ENCODE peak calls at places on chromosomes 3 and 15, in six cellular contexts. U is OCI-LY7, F is PC-3, H is endothelial cell of umbilical vein, R is right lobe of liver, Z is transverse colon. V is an unnamed sample.

GRCh38 chr3:182241196-182241776 is 529.6 kb downstream of the SOX2 start:
- DNase-seq in F (no peak), Z (no peak), U (no peak), H (no peak), R (no peak), V (no peak)

GRCh38 chr15:60392601-60392985 is 5.2 kb downstream of the ANXA2 start:
- DNase-seq in R (no peak), U (no peak), Z (peak; percentile 23), H (peak; percentile 66), F (peak; percentile 82), V (no peak)

GRCh38 chr15:63231717-63232116 is 42.3 kb downstream of the RAB8B start:
- DNase-seq in R (no peak), U (no peak), F (no peak), Z (no peak), H (peak; percentile 29), V (no peak)

GRCh38 chr3:128413413-128414205 is 53.1 kb downstream of the DNAJB8 start:
- DNase-seq in R (no peak), Z (no peak), H (no peak), U (no peak), F (no peak), V (no peak)

GRCh38 chr3:168801792-168802191 is 706.1 kb upstream of the GOLIM4 start:
- DNase-seq in H (peak; percentile 69), Z (no peak), U (no peak), R (no peak), F (peak; percentile 76), V (no peak)

GRCh38 chr3:10547841-10548783 is 42.7 kb upstream of the ATP2B2 start:
- DNase-seq in F (no peak), H (no peak), R (peak; percentile 16), U (no peak), Z (no peak), V (no peak)

GRCh38 chr3:186882881-186883685 is 40.6 kb downstream of the ADIPOQ start:
- DNase-seq in H (peak; percentile 78), Z (no peak), F (peak; percentile 88), U (no peak), R (no peak), V (no peak)

GRCh38 chr3:27127879-27128278 is 241.3 kb downstream of the NEK10 start:
- DNase-seq in F (no peak), Z (no peak), U (no peak), R (no peak), H (no peak), V (no peak)

GRCh38 chr3:99808163-99808794 is 9.4 kb upstream of the CMSS1 start:
- DNase-seq in R (no peak), U (peak; percentile 52), Z (peak; percentile 29), H (peak; percentile 86), F (peak; percentile 78), V (peak; percentile 83)

GRCh38 chr3:131973731-131974130 is 61.1 kb downstream of the CPNE4 start:
- DNase-seq in Z (no peak), U (no peak), F (no peak), R (no peak), H (no peak), V (no peak)

GRCh38 chr3:166195808-166196207 is 358.6 kb upstream of the BCHE start:
- DNase-seq in Z (no peak), F (peak; percentile 59), U (no peak), R (no peak), H (no peak), V (no peak)

GRCh38 chr3:40302784-40303183 is 6.7 kb upstream of the EIF1B start:
- DNase-seq in F (no peak), Z (no peak), R (no peak), H (no peak), U (no peak), V (no peak)

DNA sequence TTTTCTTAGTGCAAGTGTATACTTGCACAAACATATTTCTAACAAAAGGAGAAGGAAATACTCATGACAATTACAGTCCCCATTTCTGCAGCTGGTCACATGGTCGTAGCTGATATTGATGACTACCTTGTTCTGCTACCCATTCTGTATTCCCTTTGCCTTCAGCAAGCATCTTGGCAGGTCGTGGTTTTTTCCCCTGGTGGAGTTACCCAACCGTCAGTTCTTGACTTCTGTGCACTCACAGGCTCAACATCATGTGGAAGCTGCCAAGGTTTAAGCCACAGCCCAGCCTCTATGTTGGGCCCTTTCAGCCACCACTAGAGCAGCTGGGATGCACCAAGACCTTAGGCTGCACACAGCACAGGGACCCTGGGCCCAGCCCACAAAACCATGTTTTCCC is 56.1 kb downstream of the VGLL3 start:
- DNase-seq in H (no peak), Z (no peak), F (no peak), R (no peak), U (no peak), V (no peak)
- H3K4me1 ChIP-seq in H (no peaks in the 10 kb centered on the region), Z (no peaks in the 10 kb centered on the region), F (no peaks in the 10 kb centered on the region), R (no peaks in the 10 kb centered on the region), U (no peaks in the 10 kb centered on the region), V (no peaks in the 10 kb centered on the region)

DNA sequence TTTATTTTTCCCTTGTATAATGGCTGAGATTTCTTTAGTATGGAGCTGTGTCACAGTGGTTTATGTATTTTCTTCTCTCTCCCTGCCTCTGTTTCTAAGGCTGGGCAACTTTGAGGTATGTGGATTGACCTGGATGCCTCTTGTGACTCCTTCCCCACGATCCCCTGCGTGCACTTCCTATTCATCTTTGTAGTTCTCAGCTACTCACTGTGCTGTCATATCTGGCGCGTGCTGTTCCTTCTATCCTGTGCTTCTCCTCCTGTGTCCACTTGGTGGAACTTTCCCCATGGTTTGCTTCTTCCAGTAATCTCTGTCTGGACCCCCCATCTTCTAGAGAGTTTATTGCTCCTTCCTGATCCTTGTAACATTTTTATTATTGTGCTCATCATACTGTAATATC is 97.3 kb downstream of the AKAP13 start:
- DNase-seq in U (no peak), R (no peak), Z (no peak), F (peak; percentile 41), H (peak; percentile 55), V (no peak)
- TF ChIP-seq CTCF in U (no peak), R (no peak), Z (no peak), F (peak; percentile 22), H (no peak), V (no peak)

DNA sequence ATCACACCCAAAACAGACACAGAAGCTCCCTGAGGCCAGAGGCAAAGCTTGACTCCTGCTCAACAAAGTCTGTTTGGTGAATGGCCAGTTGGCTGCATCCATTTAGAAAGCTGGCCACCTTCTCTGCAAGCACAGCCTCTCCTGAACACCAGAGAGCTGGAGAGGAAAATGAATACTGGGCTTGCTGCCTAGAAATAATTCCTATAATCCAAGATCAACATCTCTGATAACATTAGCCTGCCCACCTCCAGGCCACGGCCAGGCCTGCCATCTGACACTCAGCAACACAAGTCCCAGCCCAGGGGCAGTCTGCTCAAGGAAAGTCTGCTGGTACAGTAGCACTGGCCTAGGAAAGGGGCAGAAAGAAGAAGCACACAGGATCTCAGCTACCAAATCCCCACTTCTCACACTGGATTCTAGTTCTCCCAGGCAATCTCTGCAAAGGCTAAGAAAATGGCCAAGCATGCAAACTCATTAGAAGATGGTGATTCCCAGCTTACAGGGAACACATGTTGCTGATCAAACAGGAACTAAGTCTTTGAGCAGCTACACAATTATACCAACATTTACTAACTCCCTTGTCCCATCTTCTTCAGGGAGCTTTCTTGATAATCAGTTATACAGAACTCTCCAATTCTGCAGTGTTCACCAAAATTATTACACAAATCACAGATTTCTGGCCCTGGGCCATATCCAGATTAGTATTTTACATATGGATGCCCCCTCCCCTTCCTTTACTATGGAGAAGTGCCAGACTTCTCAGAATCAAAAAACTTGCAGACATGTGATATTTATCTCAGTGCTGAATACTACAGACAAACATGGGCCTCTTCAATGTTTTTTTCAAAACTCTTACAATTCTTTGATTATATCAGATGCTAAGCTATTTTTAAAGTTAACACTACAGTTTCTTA is 9.9 kb downstream of the TBC1D2B start:
- DNase-seq in H (peak; percentile 60), R (peak; percentile 78), Z (no peak), U (no peak), F (peak; percentile 44), V (no peak)
- H3K4me3 ChIP-seq in H (no peak overlapping the region), R (no peak overlapping the region), Z (no peak overlapping the region), U (peak overlapping the region; percentile 56), F (no peak overlapping the region), V (no peak overlapping the region)

GRCh38 chr3:71453319-71453718 is 130.2 kb downstream of the FOXP1 start:
- DNase-seq in Z (no peak), R (no peak), U (no peak), F (no peak), H (no peak), V (no peak)

GRCh38 chr3:71451812-71452211 is 131.7 kb downstream of the FOXP1 start:
- DNase-seq in Z (no peak), R (no peak), U (peak; percentile 57), H (no peak), F (no peak), V (no peak)

GRCh38 chr3:71456155-71456554 is 127.4 kb downstream of the FOXP1 start:
- DNase-seq in F (no peak), Z (no peak), H (peak; percentile 45), U (peak; percentile 78), R (no peak), V (no peak)

GRCh38 chr3:71454513-71455423 is 128.8 kb downstream of the FOXP1 start:
- DNase-seq in R (no peak), U (peak; percentile 77), F (no peak), H (no peak), Z (no peak), V (no peak)

GRCh38 chr3:71453822-71454512 is 129.6 kb downstream of the FOXP1 start:
- DNase-seq in F (peak; percentile 71), R (no peak), Z (no peak), H (no peak), U (peak; percentile 67), V (no peak)
- H3K4me1 ChIP-seq in F (peaks cover 41% of the 10 kb centered on the region), R (no peaks in the 10 kb centered on the region), Z (peaks cover 23% of the 10 kb centered on the region), H (peaks cover 8% of the 10 kb centered on the region), U (peaks cover 98% of the 10 kb centered on the region), V (no peaks in the 10 kb centered on the region)

GRCh38 chr3:38738630-38739395 is 77.2 kb downstream of the SCN10A start:
- DNase-seq in R (no peak), Z (peak; percentile 28), U (peak; percentile 39), H (peak; percentile 73), F (peak; percentile 71), V (no peak)
- TF ChIP-seq CTCF in R (peak; percentile 20), Z (peak; percentile 28), U (peak; percentile 84), H (peak; percentile 89), F (peak; percentile 83), V (peak; percentile 28)

DNA sequence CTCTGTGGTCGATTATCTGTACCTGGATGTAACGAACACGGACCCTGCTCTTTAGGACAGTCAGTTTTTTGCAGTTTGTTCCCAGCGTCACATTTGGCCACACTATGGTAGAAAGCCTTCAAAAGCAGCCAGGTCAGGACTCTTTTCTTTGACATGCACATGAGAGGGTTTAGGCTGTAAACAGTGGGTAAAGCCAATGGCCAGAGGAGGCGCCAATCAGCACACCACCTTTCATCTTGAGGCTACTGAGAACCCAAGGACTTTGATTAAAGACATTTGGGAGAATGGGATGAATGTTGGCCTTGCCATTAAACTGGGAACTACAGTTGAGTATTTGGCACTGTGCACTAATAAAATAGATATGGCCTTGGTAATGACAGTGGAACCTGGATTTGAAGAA is 225.9 kb downstream of the OXSM start:
- DNase-seq in R (no peak), Z (no peak), U (no peak), F (no peak), H (no peak), V (no peak)
- H3K4me3 ChIP-seq in R (no peak overlapping the region), Z (no peak overlapping the region), U (no peak overlapping the region), F (no peak overlapping the region), H (no peak overlapping the region), V (no peak overlapping the region)

GRCh38 chr3:13556214-13556613 is 7.3 kb downstream of the FBLN2 start:
- DNase-seq in R (no peak), U (no peak), Z (no peak), H (no peak), F (no peak), V (no peak)
- H3K4me1 ChIP-seq in R (no peaks in the 10 kb centered on the region), U (peaks cover 12% of the 10 kb centered on the region), Z (no peaks in the 10 kb centered on the region), H (no peaks in the 10 kb centered on the region), F (no peaks in the 10 kb centered on the region), V (peaks cover 3% of the 10 kb centered on the region)

V was measured in ascending aorta.